ENCODE peak calls at places on chromosome 12, in eight cellular contexts. K is T-helper 1 cell, X is MV-4-11, D is globus pallidus, V is AG04450, P is NAMALWA, Z is endothelial cell, M is HS-5. A is an unnamed sample.

GRCh38 chr12:95766356-95767019 is 24.1 kb downstream of the NTN4 start:
- DNase-seq in K (no peak), X (no peak), D (no peak), V (no peak), P (no peak), Z (no peak), M (no peak), A (no peak)

GRCh38 chr12:53046655-53047220 is 3.1 kb upstream of the TNS2 start:
- DNase-seq in K (peak; percentile 45), X (peak; percentile 40), D (peak; percentile 92), V (peak; percentile 72), P (peak; percentile 60), Z (peak; percentile 60), M (no peak), A (peak; percentile 79)

GRCh38 chr12:54032627-54033100 is at the start of gene HOXC5:
- DNase-seq in K (peak; percentile 47), X (peak; percentile 67), D (no peak), V (no peak), P (peak; percentile 73), Z (peak; percentile 80), M (no peak), A (peak; percentile 81)

GRCh38 chr12:106118-106561 is 39.6 kb downstream of the IQSEC3 start:
- DNase-seq in K (no peak), X (no peak), D (no peak), V (no peak), P (peak; percentile 93), Z (peak; percentile 39), M (no peak), A (no peak)

GRCh38 chr12:79661629-79662028 is 29.1 kb downstream of the PAWR start:
- DNase-seq in K (no peak), X (no peak), D (no peak), V (no peak), P (no peak), Z (no peak), M (no peak), A (no peak)

GRCh38 chr12:110141389-110141788 is 17.2 kb downstream of the IFT81 start:
- DNase-seq in K (no peak), X (peak; percentile 86), D (no peak), V (peak; percentile 45), P (no peak), Z (no peak), M (peak; percentile 9), A (no peak)

GRCh38 chr12:69241444-69242092 is 2.2 kb downstream of the CPSF6 start:
- DNase-seq in K (no peak), X (no peak), D (no peak), V (no peak), P (no peak), Z (no peak), M (no peak), A (peak; percentile 29)

GRCh38 chr12:51846911-51847829 is 1.3 kb downstream of the FIGNL2 start:
- DNase-seq in K (peak; percentile 31), X (no peak), D (no peak), V (no peak), P (peak; percentile 22), Z (peak; percentile 70), M (no peak), A (peak; percentile 27)

GRCh38 chr12:82567688-82568087 is 119.0 kb upstream of the TMTC2 start:
- DNase-seq in K (no peak), X (no peak), D (no peak), V (no peak), P (no peak), Z (no peak), M (no peak), A (no peak)

GRCh38 chr12:122333142-122334087 is 67.1 kb upstream of the VPS33A start:
- DNase-seq in K (no peak), X (no peak), D (no peak), V (no peak), P (no peak), Z (no peak), M (no peak), A (peak; percentile 23)

GRCh38 chr12:96196781-96197180 is 2.6 kb downstream of the ELK3 start:
- DNase-seq in K (no peak), X (no peak), D (no peak), V (no peak), P (no peak), Z (no peak), M (no peak), A (no peak)

GRCh38 chr12:104886418-104887401 is 71.4 kb downstream of the SLC41A2 start:
- DNase-seq in K (no peak), X (no peak), D (no peak), V (peak; percentile 63), P (no peak), Z (no peak), M (peak; percentile 56), A (no peak)

GRCh38 chr12:19908825-19909224 is 459.5 kb upstream of the PDE3A start:
- DNase-seq in K (no peak), X (peak; percentile 96), D (peak; percentile 35), V (no peak), P (peak; percentile 23), Z (no peak), M (no peak), A (peak; percentile 90)

GRCh38 chr12:131331148-131331750 is 377.5 kb downstream of the ADGRD1 start:
- DNase-seq in K (no peak), X (no peak), D (no peak), V (no peak), P (no peak), Z (no peak), M (no peak), A (no peak)

GRCh38 chr12:7716391-7716790 is 5.2 kb downstream of the DPPA3 start:
- DNase-seq in K (no peak), X (peak; percentile 60), D (no peak), V (no peak), P (peak; percentile 64), Z (no peak), M (peak; percentile 22), A (peak; percentile 47)

GRCh38 chr12:53182836-53183235 is 2.1 kb upstream of the CSAD start:
- DNase-seq in K (no peak), X (peak; percentile 95), D (no peak), V (no peak), P (no peak), Z (no peak), M (no peak), A (peak; percentile 74)

GRCh38 chr12:56990648-56991318 is 15.6 kb downstream of the ZBTB39 start:
- DNase-seq in K (no peak), X (no peak), D (no peak), V (no peak), P (no peak), Z (no peak), M (no peak), A (no peak)

GRCh38 chr12:44875954-44876553 is at the start of gene NELL2:
- DNase-seq in K (peak; percentile 57), X (no peak), D (no peak), V (no peak), P (peak; percentile 17), Z (peak; percentile 52), M (no peak), A (no peak)

GRCh38 chr12:131072446-131073230 is 118.9 kb downstream of the ADGRD1 start:
- DNase-seq in K (no peak), X (no peak), D (no peak), V (no peak), P (no peak), Z (no peak), M (no peak), A (no peak)

GRCh38 chr12:57864811-57865751 is 18.6 kb upstream of the CTDSP2 start:
- DNase-seq in K (peak; percentile 37), X (no peak), D (no peak), V (no peak), P (no peak), Z (peak; percentile 68), M (no peak), A (peak; percentile 67)

GRCh38 chr12:76232013-76232412 is 116.2 kb downstream of the BBS10 start:
- DNase-seq in K (no peak), X (no peak), D (no peak), V (no peak), P (no peak), Z (no peak), M (no peak), A (no peak)

GRCh38 chr12:117145597-117146154 is 44.6 kb downstream of the FBXO21 start:
- DNase-seq in K (no peak), X (no peak), D (no peak), V (no peak), P (no peak), Z (no peak), M (no peak), A (no peak)

GRCh38 chr12:68894276-68894855 is 38.6 kb downstream of the CPM start:
- DNase-seq in K (no peak), X (no peak), D (no peak), V (no peak), P (no peak), Z (no peak), M (no peak), A (no peak)

GRCh38 chr12:121812921-121813896 is 9.4 kb downstream of the SETD1B start:
- DNase-seq in K (no peak), X (peak; percentile 71), D (no peak), V (no peak), P (no peak), Z (no peak), M (no peak), A (no peak)

GRCh38 chr12:19946549-19946948 is 421.8 kb upstream of the PDE3A start:
- DNase-seq in K (no peak), X (no peak), D (no peak), V (peak; percentile 81), P (no peak), Z (no peak), M (peak; percentile 91), A (no peak)

GRCh38 chr12:108905725-108906124 is 25.8 kb downstream of the DAO start:
- DNase-seq in K (no peak), X (peak; percentile 88), D (no peak), V (no peak), P (peak; percentile 44), Z (no peak), M (no peak), A (peak; percentile 74)

GRCh38 chr12:115895247-115895646 is 382.2 kb downstream of the MED13L start:
- DNase-seq in K (no peak), X (no peak), D (no peak), V (no peak), P (no peak), Z (no peak), M (no peak), A (no peak)

GRCh38 chr12:33423706-33424105 is 15.9 kb downstream of the SYT10 start:
- DNase-seq in K (no peak), X (no peak), D (no peak), V (no peak), P (no peak), Z (no peak), M (no peak), A (no peak)

GRCh38 chr12:57192920-57193319 is 23.7 kb upstream of the NXPH4 start:
- DNase-seq in K (no peak), X (no peak), D (no peak), V (no peak), P (no peak), Z (no peak), M (no peak), A (no peak)

A was measured in NB4.